ENCODE peak calls at places on chromosomes 12 and 14, in five cellular contexts. Q, X, T, U and C are unnamed samples.

GRCh38 chr12:114668151-114668891 is 15.7 kb downstream of the TBX3 start:
- DNase-seq in Q (peak), X (peak), T (peak), U (peak), C (peak)

GRCh38 chr14:67536087-67536486 is 3.0 kb downstream of the PLEKHH1 start:
- DNase-seq in Q (no peak), X (no peak), T (no peak), U (no peak), C (no peak)

GRCh38 chr12:113133036-113133435 is 2.5 kb downstream of the RASAL1 start:
- DNase-seq in Q (no peak), X (no peak), T (no peak), U (no peak), C (no peak)

GRCh38 chr12:72747460-72747859 is 475.3 kb downstream of the TRHDE start:
- DNase-seq in Q (no peak), X (no peak), T (no peak), U (no peak), C (no peak)

GRCh38 chr12:106584104-106585064 is 1.6 kb downstream of the RFX4 start:
- DNase-seq in Q (no peak), X (no peak), T (no peak), U (no peak), C (no peak)

GRCh38 chr14:66405158-66405557 is 81.0 kb upstream of the CCDC196 start:
- DNase-seq in Q (no peak), X (no peak), T (peak), U (no peak), C (no peak)

GRCh38 chr14:76957224-76957881 is 71.2 kb downstream of the IRF2BPL start:
- DNase-seq in Q (no peak), X (no peak), T (no peak), U (no peak), C (no peak)

GRCh38 chr14:67583711-67584644 is 16.1 kb downstream of the PIGH start:
- DNase-seq in Q (peak), X (peak), T (peak), U (no peak), C (no peak)

GRCh38 chr12:116159175-116159574 is 118.3 kb downstream of the MED13L start:
- DNase-seq in Q (peak), X (no peak), T (peak), U (no peak), C (no peak)

GRCh38 chr14:50085570-50086315 is 30.6 kb downstream of the VCPKMT start:
- DNase-seq in Q (no peak), X (peak), T (peak), U (no peak), C (no peak)

GRCh38 chr12:108653082-108653516 is 19.4 kb upstream of the SELPLG start:
- DNase-seq in Q (no peak), X (no peak), T (no peak), U (no peak), C (no peak)

GRCh38 chr12:118404876-118405521 is 28.6 kb downstream of the SUDS3 start:
- DNase-seq in Q (peak), X (peak), T (peak), U (peak), C (no peak)

GRCh38 chr12:12182926-12183325 is 83.9 kb downstream of the LRP6 start:
- DNase-seq in Q (no peak), X (no peak), T (peak), U (no peak), C (no peak)

GRCh38 chr14:66069830-66070541 is 416.2 kb upstream of the CCDC196 start:
- DNase-seq in Q (no peak), X (no peak), T (no peak), U (no peak), C (no peak)

GRCh38 chr12:76920182-76921014 is 41.6 kb upstream of the CSRP2 start:
- DNase-seq in Q (no peak), X (peak), T (no peak), U (no peak), C (no peak)

GRCh38 chr12:111298583-111299436 is 70.1 kb downstream of the PHETA1 start:
- DNase-seq in Q (peak), X (peak), T (peak), U (no peak), C (peak)

GRCh38 chr12:104182621-104183378 is 32.8 kb upstream of the TXNRD1 start:
- DNase-seq in Q (no peak), X (no peak), T (no peak), U (no peak), C (no peak)

GRCh38 chr14:59028476-59029202 is 159.8 kb upstream of the DAAM1 start:
- DNase-seq in Q (peak), X (peak), T (peak), U (no peak), C (peak)

GRCh38 chr14:100621806-100622205 is 34.6 kb upstream of the BEGAIN start:
- DNase-seq in Q (no peak), X (no peak), T (no peak), U (no peak), C (no peak)

GRCh38 chr14:41488401-41488800 is 118.3 kb upstream of the LRFN5 start:
- DNase-seq in Q (no peak), X (no peak), T (no peak), U (no peak), C (no peak)

GRCh38 chr12:12563529-12563928 is 866 bp upstream of the DUSP16 start:
- DNase-seq in Q (no peak), X (no peak), T (peak), U (no peak), C (no peak)

GRCh38 chr12:18811268-18811667 is 73.3 kb downstream of the CAPZA3 start:
- DNase-seq in Q (no peak), X (no peak), T (no peak), U (no peak), C (no peak)

GRCh38 chr14:91250912-91251311 is 6.4 kb upstream of the GPR68 start:
- DNase-seq in Q (no peak), X (no peak), T (no peak), U (no peak), C (no peak)

GRCh38 chr14:29630566-29631160 is 297.0 kb downstream of the PRKD1 start:
- DNase-seq in Q (no peak), X (no peak), T (no peak), U (no peak), C (no peak)

GRCh38 chr12:129772463-129773169 is 131.2 kb downstream of the TMEM132D start:
- DNase-seq in Q (no peak), X (no peak), T (peak), U (no peak), C (no peak)

GRCh38 chr12:14858513-14858912 is 15.2 kb upstream of the ART4 start:
- DNase-seq in Q (no peak), X (no peak), T (no peak), U (no peak), C (no peak)

DNA sequence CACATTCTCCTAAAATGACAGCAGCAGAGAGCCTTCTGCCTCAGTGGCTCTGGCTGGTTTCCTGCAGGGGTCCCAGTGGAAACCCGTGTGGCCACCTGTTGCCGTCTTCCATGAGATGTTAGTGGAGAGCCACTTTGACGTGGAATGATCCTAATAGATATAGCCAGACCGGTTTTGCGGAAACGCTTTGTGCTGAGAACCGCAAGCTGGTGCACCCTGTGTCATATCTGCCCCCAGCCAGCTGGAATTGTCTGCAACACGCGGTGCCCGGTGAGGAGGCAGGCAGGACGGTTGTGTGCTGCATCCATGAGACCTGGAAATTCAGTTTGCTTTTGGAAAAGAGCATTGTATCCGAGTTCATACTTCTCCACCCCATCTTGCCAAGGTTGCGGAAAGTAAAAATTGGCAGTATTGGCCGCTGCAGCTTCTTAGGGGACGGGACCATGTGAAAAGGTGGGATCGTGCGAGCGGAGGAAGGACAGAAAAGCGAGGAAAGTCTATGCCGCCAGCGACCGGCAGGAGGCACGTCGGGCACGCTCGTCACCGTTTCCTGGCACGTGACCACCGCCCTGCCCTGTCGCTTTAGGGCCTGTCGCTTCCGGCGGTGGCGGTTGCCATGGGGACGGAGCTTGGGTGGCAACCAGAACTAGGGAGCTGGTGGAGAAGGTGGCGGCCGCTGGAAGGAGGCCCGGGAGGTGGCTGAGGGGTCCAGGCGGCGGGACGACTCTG is at the start of gene CFAP251:
- DNase-seq in Q (peak), X (peak), T (peak), U (peak), C (peak)
- H3K4me3 ChIP-seq in Q (peak), X (peak), T (peak), U (peak), C (peak)

GRCh38 chr12:65891219-65891618 is 66.9 kb downstream of the HMGA2 start:
- DNase-seq in Q (no peak), X (no peak), T (peak), U (no peak), C (no peak)
- H3K4me3 ChIP-seq in Q (no peak), X (no peak), T (no peak), U (no peak), C (no peak)

GRCh38 chr14:52949711-52950409 is 990 bp downstream of the FERMT2 start:
- DNase-seq in Q (peak), X (no peak), T (peak), U (no peak), C (no peak)

GRCh38 chr14:52950410-52950897 is 396 bp downstream of the FERMT2 start:
- DNase-seq in Q (peak), X (peak), T (peak), U (no peak), C (peak)

GRCh38 chr14:52948039-52948438 is 2.8 kb downstream of the FERMT2 start:
- DNase-seq in Q (no peak), X (no peak), T (no peak), U (no peak), C (no peak)

GRCh38 chr14:52949249-52949648 is 1.6 kb downstream of the FERMT2 start:
- DNase-seq in Q (no peak), X (no peak), T (no peak), U (no peak), C (no peak)

GRCh38 chr14:52948836-52949235 is 2.0 kb downstream of the FERMT2 start:
- DNase-seq in Q (no peak), X (no peak), T (no peak), U (no peak), C (no peak)
- H3K4me3 ChIP-seq in Q (peak), X (no peak), T (peak), U (no peak), C (no peak)

GRCh38 chr12:43226151-43226550 is 325.9 kb downstream of the ADAMTS20 start:
- DNase-seq in Q (no peak), X (no peak), T (no peak), U (no peak), C (no peak)
- H3K4me3 ChIP-seq in Q (no peak), X (no peak), T (no peak), U (no peak), C (no peak)

DNA sequence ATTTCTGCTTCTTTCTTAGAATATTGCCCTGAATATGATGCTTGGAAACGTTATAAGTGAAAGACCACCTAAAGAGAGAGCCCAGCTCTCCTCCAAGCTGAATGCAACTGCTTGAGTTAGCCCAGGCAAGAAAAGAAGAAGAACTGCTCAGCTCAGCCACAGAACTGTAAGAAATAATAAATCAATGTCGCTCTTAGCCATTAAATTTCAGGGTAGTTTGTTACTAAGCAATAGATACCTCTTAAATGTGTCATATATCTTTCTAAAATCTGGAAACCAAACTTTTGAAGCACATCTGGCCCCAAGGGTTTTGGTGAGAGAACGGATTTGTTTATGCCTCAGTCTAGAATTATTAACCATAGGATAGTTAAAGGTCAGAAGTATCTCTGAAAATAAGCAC is 50.4 kb downstream of the SLC6A15 start:
- DNase-seq in Q (no peak), X (no peak), T (no peak), U (no peak), C (no peak)
- H3K4me3 ChIP-seq in Q (no peak), X (no peak), T (no peak), U (no peak), C (no peak)

GRCh38 chr12:52141875-52142274 is 49.9 kb downstream of the KRT80 start:
- DNase-seq in Q (no peak), X (no peak), T (no peak), U (no peak), C (peak)

GRCh38 chr12:52139579-52140062 is 52.2 kb downstream of the KRT80 start:
- DNase-seq in Q (no peak), X (no peak), T (no peak), U (no peak), C (peak)

GRCh38 chr12:52137746-52138145 is 54.1 kb downstream of the KRT80 start:
- DNase-seq in Q (no peak), X (no peak), T (no peak), U (no peak), C (no peak)

GRCh38 chr12:52141306-52141705 is 50.5 kb downstream of the KRT80 start:
- DNase-seq in Q (no peak), X (no peak), T (no peak), U (no peak), C (no peak)

GRCh38 chr12:52139147-52139546 is 52.7 kb downstream of the KRT80 start:
- DNase-seq in Q (no peak), X (no peak), T (no peak), U (no peak), C (no peak)
- H3K4me3 ChIP-seq in Q (no peak), X (no peak), T (no peak), U (no peak), C (no peak)